ENCODE peak calls at places on chromosomes 3 and 15, in nine cellular contexts. One of them, this sample, is unnamed.

GRCh38 chr3:157602424-157602823 is 99.2 kb upstream of the VEPH1 start:
- DNase-seq in AG10803: no peak
- DNase-seq in hepatocyte: no peak
- DNase-seq in ovary: no peak
- DNase-seq in dorsolateral prefrontal cortex: no peak
- DNase-seq in endodermal cell: no peak
- DNase-seq in heart left ventricle: no peak
- DNase-seq in HFF-Myc: no peak
- DNase-seq in BJ: no peak
- DNase-seq in this sample: no peak

GRCh38 chr15:69673236-69673881 is 220.7 kb downstream of the RPLP1 start:
- DNase-seq in AG10803: no peak
- DNase-seq in hepatocyte: no peak
- DNase-seq in ovary: no peak
- DNase-seq in dorsolateral prefrontal cortex: no peak
- DNase-seq in endodermal cell: no peak
- DNase-seq in heart left ventricle: no peak
- DNase-seq in HFF-Myc: no peak
- DNase-seq in BJ: no peak
- DNase-seq in this sample: no peak

GRCh38 chr3:53822331-53822741 is 23.9 kb downstream of the CHDH start:
- DNase-seq in AG10803: no peak
- DNase-seq in hepatocyte: no peak
- DNase-seq in ovary: peak
- DNase-seq in dorsolateral prefrontal cortex: no peak
- DNase-seq in endodermal cell: peak
- DNase-seq in heart left ventricle: no peak
- DNase-seq in HFF-Myc: no peak
- DNase-seq in BJ: no peak
- DNase-seq in this sample: no peak

GRCh38 chr3:24119321-24119751 is 174.2 kb downstream of the NR1D2 start:
- DNase-seq in AG10803: peak
- DNase-seq in hepatocyte: no peak
- DNase-seq in ovary: no peak
- DNase-seq in dorsolateral prefrontal cortex: no peak
- DNase-seq in endodermal cell: no peak
- DNase-seq in heart left ventricle: no peak
- DNase-seq in HFF-Myc: peak
- DNase-seq in BJ: no peak
- DNase-seq in this sample: no peak

GRCh38 chr3:39808467-39809180 is 785 bp upstream of the MYRIP start:
- DNase-seq in AG10803: peak
- DNase-seq in hepatocyte: peak
- DNase-seq in ovary: peak
- DNase-seq in dorsolateral prefrontal cortex: peak
- DNase-seq in endodermal cell: peak
- DNase-seq in heart left ventricle: no peak
- DNase-seq in HFF-Myc: no peak
- DNase-seq in BJ: no peak
- DNase-seq in this sample: no peak

GRCh38 chr3:145094355-145094941 is 1066.5 kb downstream of the PLOD2 start:
- DNase-seq in AG10803: peak
- DNase-seq in hepatocyte: peak
- DNase-seq in ovary: no peak
- DNase-seq in dorsolateral prefrontal cortex: no peak
- DNase-seq in endodermal cell: no peak
- DNase-seq in heart left ventricle: no peak
- DNase-seq in HFF-Myc: peak
- DNase-seq in BJ: peak
- DNase-seq in this sample: peak

GRCh38 chr3:16362781-16363180 is 97.8 kb downstream of the OXNAD1 start:
- DNase-seq in AG10803: no peak
- DNase-seq in hepatocyte: no peak
- DNase-seq in ovary: no peak
- DNase-seq in dorsolateral prefrontal cortex: no peak
- DNase-seq in endodermal cell: no peak
- DNase-seq in heart left ventricle: no peak
- DNase-seq in HFF-Myc: no peak
- DNase-seq in BJ: no peak
- DNase-seq in this sample: no peak

GRCh38 chr15:35746121-35746520 is 200.2 kb upstream of the DPH6 start:
- DNase-seq in AG10803: no peak
- DNase-seq in hepatocyte: no peak
- DNase-seq in ovary: no peak
- DNase-seq in dorsolateral prefrontal cortex: no peak
- DNase-seq in endodermal cell: no peak
- DNase-seq in heart left ventricle: no peak
- DNase-seq in HFF-Myc: no peak
- DNase-seq in BJ: no peak
- DNase-seq in this sample: no peak

GRCh38 chr3:196537319-196537984 is 22.3 kb upstream of the SMCO1 start:
- DNase-seq in AG10803: no peak
- DNase-seq in hepatocyte: no peak
- DNase-seq in ovary: peak
- DNase-seq in dorsolateral prefrontal cortex: peak
- DNase-seq in endodermal cell: peak
- DNase-seq in heart left ventricle: no peak
- DNase-seq in HFF-Myc: no peak
- DNase-seq in BJ: no peak
- DNase-seq in this sample: no peak

GRCh38 chr3:192188218-192188835 is 539.0 kb downstream of the FGF12 start:
- DNase-seq in AG10803: no peak
- DNase-seq in hepatocyte: peak
- DNase-seq in ovary: no peak
- DNase-seq in dorsolateral prefrontal cortex: peak
- DNase-seq in endodermal cell: peak
- DNase-seq in heart left ventricle: peak
- DNase-seq in HFF-Myc: no peak
- DNase-seq in BJ: no peak
- DNase-seq in this sample: no peak

GRCh38 chr15:76147906-76148553 is 88.2 kb downstream of the TMEM266 start:
- DNase-seq in AG10803: no peak
- DNase-seq in hepatocyte: peak
- DNase-seq in ovary: peak
- DNase-seq in dorsolateral prefrontal cortex: peak
- DNase-seq in endodermal cell: peak
- DNase-seq in heart left ventricle: no peak
- DNase-seq in HFF-Myc: no peak
- DNase-seq in BJ: no peak
- DNase-seq in this sample: no peak

GRCh38 chr3:39207361-39208192 is 15.2 kb upstream of the XIRP1 start:
- DNase-seq in AG10803: no peak
- DNase-seq in hepatocyte: no peak
- DNase-seq in ovary: no peak
- DNase-seq in dorsolateral prefrontal cortex: no peak
- DNase-seq in endodermal cell: no peak
- DNase-seq in heart left ventricle: no peak
- DNase-seq in HFF-Myc: no peak
- DNase-seq in BJ: no peak
- DNase-seq in this sample: no peak

GRCh38 chr3:152331018-152331541 is 62.4 kb downstream of the MBNL1 start:
- DNase-seq in AG10803: peak
- DNase-seq in hepatocyte: peak
- DNase-seq in ovary: no peak
- DNase-seq in dorsolateral prefrontal cortex: no peak
- DNase-seq in endodermal cell: no peak
- DNase-seq in heart left ventricle: no peak
- DNase-seq in HFF-Myc: peak
- DNase-seq in BJ: peak
- DNase-seq in this sample: peak

GRCh38 chr3:62229201-62229600 is 144.1 kb downstream of the FEZF2 start:
- DNase-seq in AG10803: no peak
- DNase-seq in hepatocyte: no peak
- DNase-seq in ovary: no peak
- DNase-seq in dorsolateral prefrontal cortex: no peak
- DNase-seq in endodermal cell: peak
- DNase-seq in heart left ventricle: no peak
- DNase-seq in HFF-Myc: no peak
- DNase-seq in BJ: no peak
- DNase-seq in this sample: no peak

GRCh38 chr15:74313889-74314288 is 53.6 kb downstream of the CYP11A1 start:
- DNase-seq in AG10803: no peak
- DNase-seq in hepatocyte: no peak
- DNase-seq in ovary: no peak
- DNase-seq in dorsolateral prefrontal cortex: no peak
- DNase-seq in endodermal cell: no peak
- DNase-seq in heart left ventricle: no peak
- DNase-seq in HFF-Myc: no peak
- DNase-seq in BJ: no peak
- DNase-seq in this sample: no peak

GRCh38 chr15:70140543-70141375 is 43.0 kb upstream of the TLE3 start:
- DNase-seq in AG10803: peak
- DNase-seq in hepatocyte: peak
- DNase-seq in ovary: no peak
- DNase-seq in dorsolateral prefrontal cortex: no peak
- DNase-seq in endodermal cell: peak
- DNase-seq in heart left ventricle: no peak
- DNase-seq in HFF-Myc: no peak
- DNase-seq in BJ: no peak
- DNase-seq in this sample: no peak

GRCh38 chr15:44668925-44669324 is 5.5 kb upstream of the SPG11 start:
- DNase-seq in AG10803: no peak
- DNase-seq in hepatocyte: no peak
- DNase-seq in ovary: no peak
- DNase-seq in dorsolateral prefrontal cortex: no peak
- DNase-seq in endodermal cell: no peak
- DNase-seq in heart left ventricle: no peak
- DNase-seq in HFF-Myc: no peak
- DNase-seq in BJ: no peak
- DNase-seq in this sample: no peak

GRCh38 chr3:32453346-32453745 is 49.3 kb downstream of the CMTM6 start:
- DNase-seq in AG10803: peak
- DNase-seq in hepatocyte: no peak
- DNase-seq in ovary: no peak
- DNase-seq in dorsolateral prefrontal cortex: no peak
- DNase-seq in endodermal cell: no peak
- DNase-seq in heart left ventricle: no peak
- DNase-seq in HFF-Myc: no peak
- DNase-seq in BJ: peak
- DNase-seq in this sample: no peak

GRCh38 chr3:57007513-57008415 is 52.7 kb upstream of the SPATA12 start:
- DNase-seq in AG10803: peak
- DNase-seq in hepatocyte: peak
- DNase-seq in ovary: peak
- DNase-seq in dorsolateral prefrontal cortex: peak
- DNase-seq in endodermal cell: peak
- DNase-seq in heart left ventricle: peak
- DNase-seq in HFF-Myc: peak
- DNase-seq in BJ: no peak
- DNase-seq in this sample: no peak
- H3K4me3 ChIP-seq in AG10803: peak
- H3K4me3 ChIP-seq in hepatocyte: no peak
- H3K4me3 ChIP-seq in ovary: no peak
- H3K4me3 ChIP-seq in dorsolateral prefrontal cortex: no peak
- H3K4me3 ChIP-seq in endodermal cell: no peak
- H3K4me3 ChIP-seq in heart left ventricle: no peak
- H3K4me3 ChIP-seq in HFF-Myc: no peak
- H3K4me3 ChIP-seq in BJ: no peak
- H3K4me3 ChIP-seq in this sample: peak

GRCh38 chr3:185215873-185216586 is 37.8 kb downstream of the EHHADH start:
- DNase-seq in AG10803: peak
- DNase-seq in hepatocyte: no peak
- DNase-seq in ovary: no peak
- DNase-seq in dorsolateral prefrontal cortex: no peak
- DNase-seq in endodermal cell: no peak
- DNase-seq in heart left ventricle: no peak
- DNase-seq in HFF-Myc: no peak
- DNase-seq in BJ: no peak
- DNase-seq in this sample: no peak
- TF ChIP-seq CTCF in AG10803: peak
- TF ChIP-seq CTCF in hepatocyte: peak
- TF ChIP-seq CTCF in ovary: peak
- TF ChIP-seq CTCF in dorsolateral prefrontal cortex: peak
- TF ChIP-seq CTCF in endodermal cell: peak
- TF ChIP-seq CTCF in heart left ventricle: peak
- TF ChIP-seq CTCF in HFF-Myc: no peak
- TF ChIP-seq CTCF in BJ: peak
- TF ChIP-seq CTCF in this sample: peak

GRCh38 chr3:25429441-25429907 is 1.4 kb downstream of the RARB start:
- DNase-seq in AG10803: no peak
- DNase-seq in hepatocyte: no peak
- DNase-seq in ovary: no peak
- DNase-seq in dorsolateral prefrontal cortex: no peak
- DNase-seq in endodermal cell: no peak
- DNase-seq in heart left ventricle: no peak
- DNase-seq in HFF-Myc: no peak
- DNase-seq in BJ: no peak
- DNase-seq in this sample: no peak

GRCh38 chr3:25427155-25428002 is 684 bp upstream of the RARB start:
- DNase-seq in AG10803: no peak
- DNase-seq in hepatocyte: peak
- DNase-seq in ovary: no peak
- DNase-seq in dorsolateral prefrontal cortex: no peak
- DNase-seq in endodermal cell: no peak
- DNase-seq in heart left ventricle: no peak
- DNase-seq in HFF-Myc: no peak
- DNase-seq in BJ: no peak
- DNase-seq in this sample: no peak

GRCh38 chr3:25429960-25430941 is 2.2 kb downstream of the RARB start:
- DNase-seq in AG10803: no peak
- DNase-seq in hepatocyte: no peak
- DNase-seq in ovary: no peak
- DNase-seq in dorsolateral prefrontal cortex: no peak
- DNase-seq in endodermal cell: no peak
- DNase-seq in heart left ventricle: no peak
- DNase-seq in HFF-Myc: no peak
- DNase-seq in BJ: no peak
- DNase-seq in this sample: no peak

GRCh38 chr3:25428003-25428861 is at the start of gene RARB:
- DNase-seq in AG10803: peak
- DNase-seq in hepatocyte: peak
- DNase-seq in ovary: peak
- DNase-seq in dorsolateral prefrontal cortex: peak
- DNase-seq in endodermal cell: peak
- DNase-seq in heart left ventricle: peak
- DNase-seq in HFF-Myc: peak
- DNase-seq in BJ: peak
- DNase-seq in this sample: peak

GRCh38 chr3:25428950-25429349 is 887 bp downstream of the RARB start:
- DNase-seq in AG10803: no peak
- DNase-seq in hepatocyte: no peak
- DNase-seq in ovary: no peak
- DNase-seq in dorsolateral prefrontal cortex: no peak
- DNase-seq in endodermal cell: no peak
- DNase-seq in heart left ventricle: no peak
- DNase-seq in HFF-Myc: no peak
- DNase-seq in BJ: no peak
- DNase-seq in this sample: no peak
- H3K4me3 ChIP-seq in AG10803: no peak
- H3K4me3 ChIP-seq in hepatocyte: peak
- H3K4me3 ChIP-seq in ovary: peak
- H3K4me3 ChIP-seq in dorsolateral prefrontal cortex: peak
- H3K4me3 ChIP-seq in endodermal cell: peak
- H3K4me3 ChIP-seq in heart left ventricle: peak
- H3K4me3 ChIP-seq in HFF-Myc: peak
- H3K4me3 ChIP-seq in BJ: peak
- H3K4me3 ChIP-seq in this sample: peak

DNA sequence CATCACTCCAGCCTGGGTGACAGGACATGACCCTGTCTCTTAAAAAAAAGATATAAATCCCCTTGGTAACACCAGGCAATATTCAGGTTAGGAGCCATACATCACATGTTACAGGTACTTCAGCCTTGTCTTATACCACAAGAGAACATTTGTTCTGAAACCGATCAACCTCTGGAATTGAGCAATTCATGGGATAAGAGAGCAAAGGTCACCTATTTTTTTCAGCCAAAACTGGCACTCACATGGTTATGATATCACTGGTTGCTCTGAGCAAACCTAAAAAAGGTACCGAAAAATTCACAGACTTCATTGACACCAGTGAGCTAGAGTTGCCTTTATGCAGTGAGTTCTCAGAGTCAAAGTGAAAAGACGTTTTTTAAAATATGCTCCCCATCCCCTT is 9.1 kb downstream of the SPICE1 start:
- DNase-seq in AG10803: no peak
- DNase-seq in hepatocyte: no peak
- DNase-seq in ovary: no peak
- DNase-seq in dorsolateral prefrontal cortex: no peak
- DNase-seq in endodermal cell: no peak
- DNase-seq in heart left ventricle: no peak
- DNase-seq in HFF-Myc: no peak
- DNase-seq in BJ: no peak
- DNase-seq in this sample: no peak
- TF ChIP-seq CTCF in AG10803: no peak
- TF ChIP-seq CTCF in hepatocyte: no peak
- TF ChIP-seq CTCF in ovary: no peak
- TF ChIP-seq CTCF in dorsolateral prefrontal cortex: no peak
- TF ChIP-seq CTCF in endodermal cell: no peak
- TF ChIP-seq CTCF in heart left ventricle: no peak
- TF ChIP-seq CTCF in HFF-Myc: no peak
- TF ChIP-seq CTCF in BJ: no peak
- TF ChIP-seq CTCF in this sample: no peak

This sample was measured in epithelial cell of proximal tubule.